ENCODE peak calls at places on chromosomes 11 and 22, in seven cellular contexts. Z is spleen; T is activated T-cell treated with anti-CD3 and anti-CD28 coated beads, Interleukin-2, amount 50 U/mL, for 72 hours; X is HuH-7; J is CD8-positive, alpha-beta T cell; D is NCI-H1930; V is stimulated activated CD8-positive, alpha-beta memory T cell treated with anti-CD3 and anti-CD28 coated beads, Interleukin-2, amount 100 ng/mL, for 1 hour. M is an unnamed sample.

GRCh38 chr22:47929073-47929472 is 1166.6 kb downstream of the TBC1D22A start:
- DNase-seq in Z (no peak), T (no peak), X (no peak), J (no peak), D (no peak), V (no peak), M (no peak)

GRCh38 chr11:762421-763072 is 14.7 kb downstream of the GATD1 start:
- DNase-seq in Z (peak), T (no peak), X (no peak), J (no peak), D (no peak), V (no peak), M (no peak)

GRCh38 chr11:117071344-117071787 is 26.9 kb downstream of the SIK3 start:
- DNase-seq in Z (no peak), T (no peak), X (no peak), J (no peak), D (no peak), V (no peak), M (no peak)

GRCh38 chr22:44024288-44024908 is at the start of gene PARVB:
- DNase-seq in Z (peak), T (peak), X (peak), J (no peak), D (no peak), V (no peak), M (no peak)

GRCh38 chr11:3080104-3080503 is 22.9 kb upstream of the CARS1 start:
- DNase-seq in Z (no peak), T (no peak), X (no peak), J (no peak), D (no peak), V (no peak), M (no peak)

GRCh38 chr11:45774023-45774655 is 30.8 kb upstream of the SLC35C1 start:
- DNase-seq in Z (no peak), T (no peak), X (no peak), J (no peak), D (no peak), V (no peak), M (no peak)

GRCh38 chr11:74932797-74933196 is 16.1 kb downstream of the XRRA1 start:
- DNase-seq in Z (no peak), T (peak), X (no peak), J (no peak), D (no peak), V (no peak), M (no peak)

GRCh38 chr11:13376838-13377237 is 86.2 kb downstream of the BTBD10 start:
- DNase-seq in Z (no peak), T (no peak), X (no peak), J (no peak), D (no peak), V (no peak), M (no peak)

GRCh38 chr11:69511358-69512015 is 30.0 kb downstream of the LINC01488 start:
- DNase-seq in Z (peak), T (no peak), X (no peak), J (no peak), D (no peak), V (no peak), M (no peak)

GRCh38 chr11:67027483-67027930 is 4.6 kb downstream of the SYT12 start:
- DNase-seq in Z (no peak), T (no peak), X (no peak), J (no peak), D (no peak), V (no peak), M (no peak)

GRCh38 chr11:86811637-86812321 is 11.4 kb downstream of the PRSS23 start:
- DNase-seq in Z (no peak), T (no peak), X (no peak), J (no peak), D (no peak), V (no peak), M (no peak)

GRCh38 chr11:125517116-125517804 is 21.2 kb upstream of the FEZ1 start:
- DNase-seq in Z (no peak), T (no peak), X (no peak), J (no peak), D (no peak), V (no peak), M (no peak)

GRCh38 chr11:121886005-121886739 is 229.8 kb downstream of the BLID start:
- DNase-seq in Z (no peak), T (no peak), X (no peak), J (no peak), D (no peak), V (no peak), M (no peak)